ENCODE peak calls at places on chromosome 9, in nine cellular contexts. D, M, B, H, U, T, Y, C and P are unnamed samples.

GRCh38 chr9:100848731-100849130 is 179.8 kb upstream of the PLPPR1 start:
- DNase-seq in D (no peak), M (no peak), B (no peak), H (no peak), U (no peak), T (no peak), Y (no peak), C (peak), P (no peak)

GRCh38 chr9:85224729-85225128 is 517.0 kb downstream of the AGTPBP1 start:
- DNase-seq in D (peak), M (no peak), B (no peak), H (no peak), U (peak), T (no peak), Y (no peak), C (peak), P (peak)

GRCh38 chr9:117160254-117160653 is 254.6 kb downstream of the ASTN2 start:
- DNase-seq in D (no peak), M (no peak), B (no peak), H (no peak), U (no peak), T (no peak), Y (no peak), C (no peak), P (no peak)

GRCh38 chr9:22105005-22105722 is 96.1 kb upstream of the CDKN2B start:
- DNase-seq in D (no peak), M (no peak), B (no peak), H (no peak), U (no peak), T (no peak), Y (no peak), C (no peak), P (no peak)

GRCh38 chr9:75918154-75918553 is 27.7 kb downstream of the PCSK5 start:
- DNase-seq in D (no peak), M (no peak), B (no peak), H (no peak), U (no peak), T (no peak), Y (no peak), C (no peak), P (no peak)

GRCh38 chr9:36880075-36880474 is 154.0 kb downstream of the PAX5 start:
- DNase-seq in D (no peak), M (no peak), B (no peak), H (no peak), U (no peak), T (no peak), Y (no peak), C (no peak), P (no peak)

GRCh38 chr9:106697390-106697789 is 165.6 kb upstream of the ZNF462 start:
- DNase-seq in D (no peak), M (no peak), B (no peak), H (no peak), U (no peak), T (no peak), Y (no peak), C (no peak), P (no peak)

GRCh38 chr9:14096182-14096922 is 217.6 kb downstream of the NFIB start:
- DNase-seq in D (no peak), M (no peak), B (no peak), H (no peak), U (peak), T (no peak), Y (peak), C (peak), P (peak)

GRCh38 chr9:95495988-95496387 is 20.8 kb downstream of the PTCH1 start:
- DNase-seq in D (no peak), M (no peak), B (no peak), H (no peak), U (no peak), T (no peak), Y (no peak), C (no peak), P (no peak)

GRCh38 chr9:135673941-135674340 is 10.8 kb downstream of the LCN9 start:
- DNase-seq in D (no peak), M (no peak), B (no peak), H (no peak), U (no peak), T (no peak), Y (no peak), C (no peak), P (no peak)

GRCh38 chr9:91654527-91654926 is 230.9 kb upstream of the NFIL3 start:
- DNase-seq in D (no peak), M (no peak), B (no peak), H (no peak), U (no peak), T (no peak), Y (no peak), C (no peak), P (no peak)

GRCh38 chr9:103361906-103362305 is 366.8 kb downstream of the CYLC2 start:
- DNase-seq in D (no peak), M (no peak), B (no peak), H (no peak), U (no peak), T (no peak), Y (no peak), C (no peak), P (no peak)

GRCh38 chr9:89619739-89620138 is 14.9 kb downstream of the GADD45G start:
- DNase-seq in D (no peak), M (no peak), B (no peak), H (no peak), U (no peak), T (no peak), Y (no peak), C (no peak), P (no peak)
- H3K4me3 ChIP-seq in D (no peak), M (no peak), B (no peak), H (no peak), U (no peak), T (no peak), Y (no peak), C (no peak), P (no peak)

GRCh38 chr9:134436356-134436717 is 110.1 kb downstream of the RXRA start:
- DNase-seq in D (no peak), M (no peak), B (no peak), H (no peak), U (no peak), T (no peak), Y (no peak), C (no peak), P (no peak)

GRCh38 chr9:134437417-134438203 is 111.4 kb downstream of the RXRA start:
- DNase-seq in D (no peak), M (no peak), B (no peak), H (no peak), U (no peak), T (no peak), Y (peak), C (no peak), P (no peak)

GRCh38 chr9:134439368-134439784 is 113.1 kb downstream of the RXRA start:
- DNase-seq in D (no peak), M (no peak), B (no peak), H (no peak), U (no peak), T (no peak), Y (no peak), C (no peak), P (no peak)

GRCh38 chr9:134436926-134437325 is 110.7 kb downstream of the RXRA start:
- DNase-seq in D (no peak), M (no peak), B (no peak), H (no peak), U (no peak), T (no peak), Y (peak), C (no peak), P (no peak)

GRCh38 chr9:134438204-134438788 is 112.0 kb downstream of the RXRA start:
- DNase-seq in D (no peak), M (no peak), B (no peak), H (no peak), U (no peak), T (no peak), Y (no peak), C (no peak), P (no peak)
- TF ChIP-seq CTCF in D (no peak), M (no peak), B (no peak), H (no peak), U (no peak), T (no peak), Y (no peak), C (no peak), P (no peak)

GRCh38 chr9:128193469-128194096 is 2.2 kb upstream of the CIZ1 start:
- DNase-seq in D (no peak), M (no peak), B (peak), H (no peak), U (no peak), T (no peak), Y (no peak), C (no peak), P (no peak)
- H3K4me3 ChIP-seq in D (no peak), M (peak), B (no peak), H (no peak), U (no peak), T (no peak), Y (no peak), C (no peak), P (no peak)

DNA sequence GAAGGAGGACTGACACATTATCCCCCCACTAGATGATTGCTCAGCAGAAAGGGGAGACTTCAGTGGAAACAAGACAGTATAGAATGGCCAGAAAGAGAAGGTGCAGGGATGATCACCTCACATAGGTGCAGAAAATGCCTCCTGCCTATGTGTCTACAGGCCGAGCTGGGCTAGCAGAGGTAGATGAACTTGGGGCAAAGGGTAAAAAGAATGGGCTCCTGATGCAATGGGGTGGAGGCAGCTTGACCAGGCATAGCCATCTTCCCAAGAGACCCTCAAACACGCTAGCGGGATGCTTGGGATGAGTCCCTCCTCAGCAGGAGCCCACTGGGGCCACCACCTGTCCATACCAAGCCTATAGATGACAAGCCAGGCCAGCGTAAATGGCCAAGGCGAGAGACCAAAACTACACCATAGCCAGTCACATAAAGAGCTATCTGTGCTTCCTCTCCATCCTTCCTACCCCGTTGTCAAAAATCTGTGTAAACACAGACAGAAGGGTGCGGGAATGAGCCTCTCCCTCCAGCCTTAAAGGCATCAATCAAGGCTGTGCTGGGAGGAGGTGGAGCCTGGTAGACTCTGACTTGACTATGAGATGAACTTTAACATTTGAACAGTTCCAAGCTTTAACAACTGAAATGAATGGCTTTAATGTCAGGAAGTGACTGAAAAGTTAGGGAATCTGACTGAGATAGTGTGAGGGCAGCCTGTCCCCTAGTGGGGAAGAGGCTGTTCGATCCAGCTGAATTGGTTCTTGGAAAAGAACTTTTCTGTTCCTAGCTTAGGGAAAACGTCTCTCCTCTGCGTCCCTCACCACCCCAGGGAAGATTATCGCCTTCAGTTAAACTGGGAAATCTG is 10.4 kb downstream of the C9orf152 start:
- DNase-seq in D (no peak), M (no peak), B (no peak), H (no peak), U (peak), T (no peak), Y (no peak), C (peak), P (peak)
- TF ChIP-seq CTCF in D (peak), M (no peak), B (peak), H (no peak), U (peak), T (no peak), Y (no peak), C (peak), P (peak)

GRCh38 chr9:98897745-98898144 is 46.0 kb upstream of the COL15A1 start:
- DNase-seq in D (no peak), M (no peak), B (no peak), H (no peak), U (peak), T (no peak), Y (no peak), C (peak), P (peak)

GRCh38 chr9:98902925-98903324 is 40.8 kb upstream of the COL15A1 start:
- DNase-seq in D (no peak), M (no peak), B (no peak), H (no peak), U (no peak), T (no peak), Y (peak), C (no peak), P (no peak)

GRCh38 chr9:98900244-98900643 is 43.5 kb upstream of the COL15A1 start:
- DNase-seq in D (no peak), M (no peak), B (no peak), H (no peak), U (no peak), T (no peak), Y (peak), C (no peak), P (no peak)

GRCh38 chr9:98900725-98901124 is 43.0 kb upstream of the COL15A1 start:
- DNase-seq in D (no peak), M (no peak), B (no peak), H (no peak), U (peak), T (no peak), Y (peak), C (no peak), P (no peak)

GRCh38 chr9:98899399-98900056 is 44.2 kb upstream of the COL15A1 start:
- DNase-seq in D (peak), M (no peak), B (no peak), H (no peak), U (peak), T (no peak), Y (peak), C (peak), P (peak)
- H3K4me3 ChIP-seq in D (no peak), M (no peak), B (no peak), H (no peak), U (no peak), T (no peak), Y (no peak), C (no peak), P (no peak)

DNA sequence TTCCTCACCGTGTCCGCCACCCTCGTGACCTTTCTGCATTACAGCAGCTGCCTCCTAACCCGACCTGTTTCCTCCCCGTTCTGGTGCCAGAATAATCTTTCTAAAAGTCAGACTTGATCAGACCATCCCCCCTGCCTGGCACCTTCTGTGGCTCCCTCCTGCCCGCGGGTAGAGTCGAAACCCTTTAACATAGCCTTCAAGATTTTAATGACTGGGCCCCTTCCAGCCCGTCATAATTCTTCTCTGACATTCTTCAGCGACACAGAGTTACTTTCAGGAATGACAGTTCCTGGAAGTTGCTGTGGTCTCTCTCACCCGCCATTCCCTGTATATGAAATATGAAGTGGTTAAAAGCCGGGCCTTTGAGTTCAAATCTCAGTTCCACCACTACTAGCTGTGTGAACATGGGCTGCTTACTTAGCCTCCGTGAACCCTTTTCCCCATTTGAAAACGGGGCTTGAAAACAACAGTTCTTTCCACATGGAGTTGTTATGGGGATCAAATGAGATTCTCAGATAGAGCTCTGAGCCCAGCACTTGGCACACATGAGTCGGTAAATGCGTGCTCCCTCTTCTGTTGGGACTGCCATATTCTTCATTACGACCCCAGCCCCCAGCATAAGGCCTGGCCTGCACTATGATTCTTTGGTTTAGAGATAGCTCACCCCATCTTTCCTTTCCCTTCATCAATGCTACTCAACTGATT is 715 bp downstream of the NANS start:
- DNase-seq in D (no peak), M (no peak), B (no peak), H (peak), U (peak), T (no peak), Y (no peak), C (peak), P (peak)
- TF ChIP-seq CTCF in D (no peak), M (no peak), B (no peak), H (no peak), U (no peak), T (no peak), Y (no peak), C (no peak), P (no peak)

DNA sequence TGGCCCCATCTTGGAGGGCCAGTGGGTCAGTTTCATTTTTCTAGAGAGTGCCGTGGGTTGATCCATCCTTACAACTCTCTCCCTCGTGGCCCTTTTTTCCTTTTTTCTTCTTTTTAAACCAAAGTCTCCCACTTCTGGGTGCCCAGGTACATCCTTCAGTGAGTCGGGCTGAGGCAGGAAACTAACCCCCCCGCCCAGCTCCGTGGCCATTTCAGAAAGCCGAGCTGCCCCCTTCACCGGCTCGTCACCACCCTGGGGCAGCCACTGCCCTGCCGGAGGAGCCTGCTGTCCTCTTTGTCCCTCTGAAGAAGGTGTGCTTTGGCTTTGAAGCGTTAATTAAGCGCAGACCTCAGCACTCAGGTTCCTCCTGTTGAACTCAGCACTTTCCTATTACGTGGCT is 5.2 kb downstream of the CFAP77 start:
- DNase-seq in D (no peak), M (no peak), B (no peak), H (no peak), U (no peak), T (no peak), Y (no peak), C (no peak), P (no peak)
- H3K4me3 ChIP-seq in D (no peak), M (no peak), B (no peak), H (no peak), U (no peak), T (no peak), Y (no peak), C (no peak), P (no peak)